ENCODE peak calls at places on chromosomes 13 and 19, in six cellular contexts. V, F, M, W, R and X are unnamed samples.
A peak's percentile ranks its signal among the peaks of the same experiment; 100 is the strongest.

GRCh38 chr13:112143753-112144615 is 77.0 kb downstream of the SOX1 start:
- DNase-seq in V (no peak), F (no peak), M (no peak), W (no peak), R (no peak), X (peak; percentile 34)

GRCh38 chr13:110518150-110518525 is 43.4 kb downstream of the RAB20 start:
- DNase-seq in V (no peak), F (no peak), M (no peak), W (no peak), R (no peak), X (no peak)

GRCh38 chr19:9584073-9584833 is at the start of gene ZNF121:
- DNase-seq in V (peak; percentile 68), F (no peak), M (peak; percentile 19), W (peak; percentile 76), R (peak; percentile 82), X (peak; percentile 80)

GRCh38 chr13:75764251-75764650 is 128.1 kb downstream of the LMO7 start:
- DNase-seq in V (no peak), F (no peak), M (no peak), W (no peak), R (no peak), X (no peak)

GRCh38 chr19:39817888-39818561 is 15.9 kb downstream of the DYRK1B start:
- DNase-seq in V (no peak), F (no peak), M (no peak), W (no peak), R (no peak), X (no peak)

GRCh38 chr13:20840590-20840989 is 62.0 kb downstream of the XPO4 start:
- DNase-seq in V (no peak), F (no peak), M (no peak), W (no peak), R (no peak), X (no peak)

GRCh38 chr13:109454167-109454917 is 332.0 kb downstream of the IRS2 start:
- DNase-seq in V (no peak), F (no peak), M (peak; percentile 7), W (no peak), R (no peak), X (no peak)

GRCh38 chr19:13610042-13610691 is 103.9 kb upstream of the CACNA1A start:
- DNase-seq in V (no peak), F (no peak), M (no peak), W (no peak), R (no peak), X (no peak)

GRCh38 chr13:30866692-30867669 is 39.1 kb upstream of the MEDAG start:
- DNase-seq in V (no peak), F (no peak), M (no peak), W (no peak), R (no peak), X (no peak)

GRCh38 chr13:106372199-106373160 is 163.0 kb downstream of the EFNB2 start:
- DNase-seq in V (no peak), F (no peak), M (no peak), W (no peak), R (no peak), X (no peak)

GRCh38 chr13:43261018-43261417 is 237.6 kb downstream of the DNAJC15 start:
- DNase-seq in V (no peak), F (no peak), M (no peak), W (no peak), R (no peak), X (peak; percentile 65)

GRCh38 chr19:15536350-15536749 is 28.0 kb downstream of the CYP4F22 start:
- DNase-seq in V (no peak), F (no peak), M (no peak), W (no peak), R (no peak), X (no peak)

GRCh38 chr19:42108527-42109389 is 23.5 kb downstream of the POU2F2 start:
- DNase-seq in V (peak; percentile 74), F (peak; percentile 44), M (no peak), W (peak; percentile 62), R (peak; percentile 98), X (peak; percentile 83)

GRCh38 chr19:31698352-31698751 is 349.1 kb upstream of the TSHZ3 start:
- DNase-seq in V (no peak), F (no peak), M (no peak), W (no peak), R (no peak), X (no peak)